ENCODE peak calls at places on chromosome 7, in six cellular contexts. C, S, T, V, W and B are unnamed samples.

GRCh38 chr7:20514364-20514763 is 101.1 kb upstream of the ABCB5 start:
- DNase-seq in V (no peak), T (no peak), C (no peak), S (no peak), W (peak; percentile 28), B (no peak)

GRCh38 chr7:72326365-72326764 is 85.8 kb downstream of the CALN1 start:
- DNase-seq in W (no peak), V (no peak), S (no peak), C (no peak), T (no peak), B (no peak)

GRCh38 chr7:10468908-10469307 is 504.8 kb upstream of the PHF14 start:
- DNase-seq in S (no peak), T (no peak), W (no peak), C (no peak), V (no peak), B (no peak)

GRCh38 chr7:115357213-115357999 is 435.5 kb downstream of the MDFIC start:
- DNase-seq in T (no peak), V (no peak), C (no peak), W (no peak), S (no peak), B (no peak)

GRCh38 chr7:3559178-3559765 is 258.2 kb downstream of the SDK1 start:
- DNase-seq in V (no peak), W (peak; percentile 22), T (no peak), C (no peak), S (peak; percentile 83), B (no peak)

GRCh38 chr7:15041226-15041625 is 138.7 kb upstream of the DGKB start:
- DNase-seq in S (no peak), T (no peak), C (no peak), V (no peak), W (no peak), B (no peak)

GRCh38 chr7:6650521-6651011 is 13.4 kb downstream of the ZNF316 start:
- DNase-seq in C (no peak), V (no peak), T (no peak), S (no peak), W (no peak), B (peak; percentile 64)

GRCh38 chr7:110283056-110283455 is 807.9 kb upstream of the LRRN3 start:
- DNase-seq in T (no peak), V (no peak), S (no peak), C (no peak), W (peak; percentile 78), B (no peak)

GRCh38 chr7:111499027-111499426 is 63.3 kb downstream of the IMMP2L start:
- DNase-seq in C (no peak), T (no peak), V (no peak), S (peak; percentile 80), W (no peak), B (no peak)

GRCh38 chr7:351256-351655 is 61.3 kb downstream of the FOXL3 start:
- DNase-seq in S (no peak), T (no peak), C (no peak), V (no peak), W (no peak), B (peak; percentile 85)

GRCh38 chr7:70474639-70475234 is 657.2 kb upstream of the GALNT17 start:
- DNase-seq in V (no peak), T (no peak), W (no peak), C (no peak), S (no peak), B (no peak)

GRCh38 chr7:70480913-70481579 is 650.9 kb upstream of the GALNT17 start:
- DNase-seq in S (no peak), C (no peak), T (no peak), V (peak; percentile 21), W (peak; percentile 79), B (no peak)

GRCh38 chr7:70481717-70482116 is 650.2 kb upstream of the GALNT17 start:
- DNase-seq in V (no peak), W (no peak), T (no peak), C (no peak), S (no peak), B (no peak)

GRCh38 chr7:70479153-70480021 is 652.6 kb upstream of the GALNT17 start:
- DNase-seq in C (no peak), V (no peak), T (no peak), S (no peak), W (no peak), B (no peak)

GRCh38 chr7:70477051-70478010 is 654.6 kb upstream of the GALNT17 start:
- DNase-seq in T (no peak), C (no peak), W (no peak), S (no peak), V (no peak), B (no peak)
- TF ChIP-seq POLR2AphosphoS5 in T (no peak), C (no peak), W (no peak), S (no peak), V (no peak), B (no peak)

GRCh38 chr7:123431075-123431614 is 103.2 kb downstream of the IQUB start:
- DNase-seq in S (no peak), V (no peak), C (no peak), W (no peak), T (no peak), B (no peak)

GRCh38 chr7:123432601-123433000 is 101.8 kb downstream of the IQUB start:
- DNase-seq in S (no peak), T (no peak), W (no peak), C (no peak), V (no peak), B (no peak)

GRCh38 chr7:123437447-123437995 is 96.9 kb downstream of the IQUB start:
- DNase-seq in W (no peak), S (no peak), V (no peak), C (no peak), T (no peak), B (no peak)

GRCh38 chr7:123435080-123435700 is 99.2 kb downstream of the IQUB start:
- DNase-seq in T (no peak), S (no peak), C (no peak), W (no peak), V (no peak), B (no peak)

GRCh38 chr7:123433665-123434064 is 100.7 kb downstream of the IQUB start:
- DNase-seq in T (no peak), S (no peak), C (no peak), W (no peak), V (no peak), B (no peak)
- H3K27ac ChIP-seq in T (no peak overlapping the region), S (no peak overlapping the region), C (peak overlapping the region; percentile 21), W (no peak overlapping the region), V (no peak overlapping the region), B (no peak overlapping the region)

GRCh38 chr7:104106106-104106505 is 101.7 kb downstream of the ORC5 start:
- DNase-seq in C (no peak), W (no peak), T (no peak), S (no peak), V (no peak), B (no peak)
- TF ChIP-seq CTCF in C (no peak), W (no peak), T (no peak), S (peak; percentile 13), V (no peak), B (no peak)

GRCh38 chr7:74429153-74429747 is 24.5 kb upstream of the GTF2IRD1 start:
- DNase-seq in T (no peak), C (no peak), W (no peak), V (no peak), S (no peak), B (no peak)
- TF ChIP-seq POLR2AphosphoS5 in T (no peak), C (no peak), W (no peak), V (no peak), S (no peak), B (no peak)

GRCh38 chr7:142854505-142855400 is at the start of gene EPHB6:
- DNase-seq in C (no peak), V (peak; percentile 47), T (peak; percentile 72), W (peak; percentile 84), S (no peak), B (peak; percentile 92)
- H3K27ac ChIP-seq in C (no peak within 1 kb of the TSS), V (peak within 1 kb of the TSS; percentile 66), T (peak within 1 kb of the TSS; percentile 79), W (peak within 1 kb of the TSS; percentile 70), S (no peak within 1 kb of the TSS), B (peak within 1 kb of the TSS; percentile 66)